ENCODE peak calls at places on chromosomes 3 and 15, in seven cellular contexts. M is body of pancreas, Y is GM13976, X is esophagus muscularis mucosa, Z is nephron progenitor cell, J is psoas muscle, B is thoracic aorta. G is an unnamed sample.

GRCh38 chr15:77865106-77865630 is 212.3 kb downstream of the TBC1D2B start:
- DNase-seq in Z (no peak), X (no peak), B (no peak), J (peak; percentile 19), M (peak; percentile 2), Y (no peak), G (no peak)

GRCh38 chr3:156626104-156626503 is 48.3 kb upstream of the TIPARP start:
- DNase-seq in J (no peak), M (no peak), Y (no peak), Z (no peak), B (no peak), X (no peak), G (no peak)

GRCh38 chr3:170508876-170509275 is 77.0 kb downstream of the SLC7A14 start:
- DNase-seq in J (no peak), B (no peak), X (no peak), Y (no peak), M (no peak), Z (no peak), G (no peak)

GRCh38 chr3:150763841-150764483 is 993 bp upstream of the SIAH2 start:
- DNase-seq in X (peak; percentile 93), Y (peak; percentile 63), Z (peak; percentile 63), J (peak; percentile 80), B (peak; percentile 27), M (peak; percentile 73), G (peak; percentile 57)

GRCh38 chr15:62841891-62842559 is 200.5 kb upstream of the TPM1 start:
- DNase-seq in M (no peak), X (peak; percentile 66), Y (no peak), B (no peak), Z (no peak), J (no peak), G (no peak)

GRCh38 chr15:75452968-75453702 is 1.6 kb upstream of the SIN3A start:
- DNase-seq in J (peak; percentile 84), M (peak; percentile 37), Z (peak; percentile 54), Y (no peak), B (no peak), X (peak; percentile 92), G (peak; percentile 51)

GRCh38 chr3:11591401-11592266 is 52.1 kb downstream of the VGLL4 start:
- DNase-seq in J (peak; percentile 72), Z (peak; percentile 24), M (peak; percentile 50), B (no peak), X (no peak), Y (no peak), G (no peak)

GRCh38 chr3:70120360-70120966 is 120.9 kb downstream of the SAMMSON start:
- DNase-seq in Y (peak; percentile 74), B (no peak), Z (peak; percentile 52), X (peak; percentile 90), M (peak; percentile 87), J (peak; percentile 64), G (peak; percentile 76)

GRCh38 chr15:57306944-57307411 is 69.3 kb upstream of the CGNL1 start:
- DNase-seq in X (no peak), Z (no peak), J (no peak), M (no peak), B (no peak), Y (no peak), G (no peak)

GRCh38 chr3:46660543-46661523 is 32.6 kb downstream of the ALS2CL start:
- DNase-seq in M (no peak), Y (peak; percentile 13), Z (peak; percentile 32), X (peak; percentile 89), J (no peak), B (no peak), G (no peak)

GRCh38 chr3:65732060-65732933 is 306.4 kb downstream of the MAGI1 start:
- DNase-seq in M (no peak), X (no peak), Y (peak; percentile 62), Z (peak; percentile 34), B (no peak), J (no peak), G (peak; percentile 38)

GRCh38 chr3:188914556-188914955 is 257.2 kb upstream of the TPRG1 start:
- DNase-seq in Y (no peak), J (no peak), Z (no peak), M (no peak), X (no peak), B (no peak), G (no peak)

GRCh38 chr15:63381301-63382192 is at the start of gene CA12:
- DNase-seq in M (peak; percentile 74), Y (no peak), B (no peak), Z (peak; percentile 68), J (peak; percentile 63), X (no peak), G (peak; percentile 28)

GRCh38 chr3:32557640-32558352 is 12.9 kb downstream of the DYNC1LI1 start:
- DNase-seq in Z (no peak), B (no peak), X (no peak), M (no peak), J (no peak), Y (no peak), G (no peak)

DNA sequence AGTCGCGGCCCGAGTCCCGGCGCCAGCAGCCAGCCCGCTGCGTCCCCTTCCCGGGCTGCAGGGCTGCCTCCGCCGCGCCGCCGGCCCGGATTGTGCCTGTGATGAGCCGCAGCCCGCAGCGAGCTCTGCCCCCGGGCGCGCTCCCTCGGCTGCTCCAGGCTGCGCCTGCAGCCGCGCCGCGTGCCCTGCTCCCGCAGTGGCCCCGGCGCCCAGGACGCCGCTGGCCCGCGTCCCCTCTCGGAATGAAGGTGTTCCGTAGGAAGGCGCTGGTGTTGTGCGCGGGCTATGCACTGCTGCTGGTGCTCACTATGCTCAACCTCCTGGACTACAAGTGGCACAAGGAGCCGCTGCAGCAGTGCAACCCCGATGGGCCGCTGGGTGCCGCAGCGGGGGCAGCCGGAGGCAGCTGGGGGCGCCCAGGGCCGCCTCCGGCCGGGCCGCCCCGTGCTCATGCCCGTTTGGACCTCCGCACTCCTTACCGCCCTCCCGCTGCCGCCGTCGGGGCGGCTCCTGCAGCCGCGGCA is 1.2 kb downstream of the CHST2 start:
- DNase-seq in Y (peak; percentile 65), Z (peak; percentile 47), B (no peak), J (no peak), M (peak; percentile 12), X (no peak), G (peak; percentile 54)
- TF ChIP-seq CTCF in Y (peak; percentile 39), Z (no peak), B (no peak), J (no peak), M (no peak), X (no peak), G (no peak)

DNA sequence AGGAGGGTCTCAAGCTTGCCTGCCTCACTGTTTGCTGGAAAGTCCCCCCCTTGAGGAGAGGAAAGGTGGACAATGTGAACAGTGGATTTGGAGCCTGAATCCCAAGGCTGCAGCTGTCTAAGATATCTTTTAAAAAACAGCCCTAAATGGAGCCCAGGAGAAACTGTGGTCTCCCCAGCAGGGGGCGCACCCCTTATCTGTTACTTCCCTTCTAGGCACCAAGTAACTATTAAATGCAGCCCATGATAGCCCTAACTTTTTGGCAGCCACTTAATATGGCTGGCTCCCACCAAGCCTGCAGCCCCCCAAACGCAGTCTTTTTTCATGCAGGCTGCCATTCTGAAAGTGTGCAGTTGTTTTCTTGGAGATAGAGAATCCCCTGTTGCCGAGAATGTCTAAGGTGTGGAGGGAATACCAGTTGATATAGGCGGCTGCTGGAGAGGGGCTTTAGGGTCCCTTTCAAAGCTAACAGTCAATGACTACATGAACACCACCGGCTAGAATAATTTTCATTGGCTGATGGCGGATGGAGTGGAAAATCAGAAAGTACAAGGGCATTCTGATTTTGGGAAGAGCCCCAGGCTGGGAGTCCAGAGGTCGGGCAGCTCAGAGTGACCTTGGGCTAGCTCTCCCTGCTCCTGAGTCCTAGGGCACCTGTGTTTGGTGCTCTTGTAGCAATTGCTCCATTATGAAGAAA is 1.3 kb downstream of the RHCG start:
- DNase-seq in M (no peak), B (no peak), J (no peak), X (no peak), Y (peak; percentile 66), Z (peak; percentile 58), G (peak; percentile 57)
- TF ChIP-seq CTCF in M (peak; percentile 26), B (no peak), J (no peak), X (no peak), Y (peak; percentile 39), Z (peak; percentile 60), G (peak; percentile 66)

GRCh38 chr3:47783673-47784072 is 2.0 kb upstream of the SMARCC1 start:
- DNase-seq in X (no peak), Y (no peak), M (no peak), B (no peak), J (no peak), Z (no peak), G (no peak)

GRCh38 chr3:47780727-47781325 is 867 bp downstream of the SMARCC1 start:
- DNase-seq in J (no peak), Y (no peak), M (no peak), B (no peak), X (no peak), Z (no peak), G (no peak)

GRCh38 chr3:47781326-47781684 is 388 bp downstream of the SMARCC1 start:
- DNase-seq in Y (peak; percentile 76), B (no peak), X (no peak), J (peak; percentile 84), Z (peak; percentile 72), M (peak; percentile 66), G (peak; percentile 65)

GRCh38 chr3:47782538-47783308 is 1.0 kb upstream of the SMARCC1 start:
- DNase-seq in Y (no peak), Z (no peak), J (no peak), B (no peak), X (no peak), M (no peak), G (no peak)

DNA sequence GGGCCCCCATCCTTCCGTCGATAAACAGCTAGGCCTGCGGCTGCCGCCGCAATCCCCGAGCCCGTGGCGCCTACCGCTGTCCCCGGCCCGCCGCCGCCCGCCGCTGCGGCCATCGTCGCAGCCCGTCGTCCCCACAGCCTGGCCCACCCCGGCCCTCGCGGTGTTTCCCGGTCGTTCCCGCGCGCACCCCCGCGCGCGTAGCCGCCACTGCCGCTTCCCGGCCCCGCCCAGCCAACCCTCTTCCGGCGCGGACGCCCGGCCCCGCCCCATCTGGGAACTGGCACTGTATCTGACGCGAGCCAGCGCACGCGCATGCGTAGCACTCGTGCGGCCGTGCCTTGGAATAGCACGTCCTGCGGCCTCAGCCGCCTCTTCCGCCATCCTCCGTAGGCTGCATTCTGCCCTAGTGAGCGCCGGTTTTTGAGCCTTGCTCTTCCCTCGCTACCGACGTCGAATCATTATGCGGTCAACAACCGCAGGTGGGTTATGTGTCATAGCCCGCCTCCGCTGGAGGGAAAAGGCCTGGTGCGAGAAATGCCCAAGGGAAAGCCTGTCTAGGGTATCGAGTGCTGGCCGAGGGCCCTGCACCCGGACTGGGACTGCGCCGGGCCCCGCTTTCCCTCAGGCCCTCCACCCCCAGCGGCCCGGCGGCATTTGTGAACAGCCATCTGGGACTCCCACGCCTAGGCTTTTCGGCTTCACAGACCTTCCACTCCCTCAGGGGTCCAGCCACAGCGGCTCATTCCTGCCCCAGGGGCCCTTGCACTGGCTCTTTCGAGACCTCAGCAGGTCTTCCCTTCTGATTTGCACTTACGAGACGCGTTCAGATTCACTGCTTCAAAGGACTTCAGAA is at the start of gene SMARCC1:
- DNase-seq in B (peak; percentile 83), Y (peak; percentile 98), X (peak; percentile 99), J (peak; percentile 99), Z (peak; percentile 99), M (peak; percentile 98), G (peak; percentile 99)
- TF ChIP-seq CTCF in B (no peak), Y (no peak), X (peak; percentile 40), J (no peak), Z (no peak), M (no peak), G (no peak)

GRCh38 chr3:111519193-111519592 is 22.8 kb upstream of the CD96 start:
- DNase-seq in Z (no peak), B (no peak), J (no peak), X (no peak), M (no peak), Y (no peak), G (no peak)

GRCh38 chr3:111521881-111522280 is 20.1 kb upstream of the CD96 start:
- DNase-seq in M (no peak), Y (no peak), J (no peak), B (no peak), Z (no peak), X (no peak), G (no peak)

GRCh38 chr3:111517801-111518200 is 24.2 kb upstream of the CD96 start:
- DNase-seq in X (no peak), Z (no peak), Y (no peak), M (no peak), B (no peak), J (no peak), G (no peak)
- TF ChIP-seq CTCF in X (no peak), Z (no peak), Y (no peak), M (no peak), B (no peak), J (no peak), G (no peak)

G was measured in endothelial cell.